ENCODE peak calls at places on chromosomes 6 and 20, in five cellular contexts. N is PC-9, K is heart left ventricle, Z is HFF-Myc, X is osteoblast. B is an unnamed sample.

GRCh38 chr20:17612287-17612974 is 42.6 kb downstream of the DSTN start:
- DNase-seq in N (no peak), K (peak), Z (no peak), X (peak), B (no peak)

GRCh38 chr6:161546632-161547031 is 272.8 kb upstream of the AGPAT4 start:
- DNase-seq in N (no peak), K (no peak), Z (no peak), X (no peak), B (no peak)

GRCh38 chr20:51469578-51470520 is 72.7 kb downstream of the NFATC2 start:
- DNase-seq in N (no peak), K (no peak), Z (no peak), X (no peak), B (no peak)

GRCh38 chr6:90355965-90356364 is 59.3 kb upstream of the BACH2 start:
- DNase-seq in N (no peak), K (no peak), Z (no peak), X (no peak), B (no peak)

GRCh38 chr20:40945754-40946451 is 82.7 kb upstream of the TOP1 start:
- DNase-seq in N (peak), K (no peak), Z (no peak), X (peak), B (no peak)

GRCh38 chr6:122449084-122449483 is 22.5 kb downstream of the SERINC1 start:
- DNase-seq in N (no peak), K (no peak), Z (no peak), X (no peak), B (no peak)

GRCh38 chr6:157380458-157380778 is 572 bp upstream of the ZDHHC14 start:
- DNase-seq in N (no peak), K (no peak), Z (no peak), X (no peak), B (no peak)

GRCh38 chr6:163404825-163405265 is 9.7 kb upstream of the QKI start:
- DNase-seq in N (no peak), K (no peak), Z (no peak), X (peak), B (no peak)

GRCh38 chr6:107320126-107320525 is 139.2 kb downstream of the PDSS2 start:
- DNase-seq in N (no peak), K (no peak), Z (no peak), X (no peak), B (no peak)

GRCh38 chr6:43221046-43221773 is 8.1 kb downstream of the DNPH1 start:
- DNase-seq in N (no peak), K (peak), Z (no peak), X (peak), B (no peak)

GRCh38 chr6:33128318-33128717 is 52.5 kb downstream of the HLA-DPB1 start:
- DNase-seq in N (no peak), K (no peak), Z (no peak), X (no peak), B (no peak)

GRCh38 chr6:34657307-34657978 is 39.1 kb downstream of the ILRUN start:
- DNase-seq in N (peak), K (no peak), Z (no peak), X (peak), B (no peak)

GRCh38 chr6:150266963-150267685 is 101.7 kb upstream of the IYD start:
- DNase-seq in N (no peak), K (no peak), Z (no peak), X (no peak), B (no peak)

GRCh38 chr20:56781108-56781739 is 152.1 kb downstream of the TFAP2C start:
- DNase-seq in N (peak), K (no peak), Z (no peak), X (no peak), B (peak)

GRCh38 chr20:61673152-61673551 is 392.5 kb downstream of the TAF4 start:
- DNase-seq in N (no peak), K (no peak), Z (no peak), X (no peak), B (no peak)

GRCh38 chr6:160464744-160465143 is 116.6 kb downstream of the SLC22A3 start:
- DNase-seq in N (no peak), K (no peak), Z (no peak), X (no peak), B (no peak)

GRCh38 chr6:142568857-142569597 is 267.2 kb downstream of the ADGRG6 start:
- DNase-seq in N (peak), K (no peak), Z (no peak), X (peak), B (no peak)

GRCh38 chr6:133410628-133411027 is 169.5 kb downstream of the EYA4 start:
- DNase-seq in N (no peak), K (no peak), Z (no peak), X (no peak), B (no peak)

GRCh38 chr6:132483779-132484679 is 28.9 kb downstream of the STX7 start:
- DNase-seq in N (peak), K (no peak), Z (peak), X (no peak), B (no peak)

GRCh38 chr6:76876922-76877553 is 586.3 kb downstream of the HTR1B start:
- DNase-seq in N (peak), K (no peak), Z (no peak), X (peak), B (no peak)

GRCh38 chr6:166101819-166102419 is 65.7 kb downstream of the TBXT start:
- DNase-seq in N (no peak), K (no peak), Z (no peak), X (no peak), B (no peak)

GRCh38 chr6:220736-221475 is 71.4 kb upstream of the DUSP22 start:
- DNase-seq in N (no peak), K (no peak), Z (no peak), X (peak), B (no peak)

GRCh38 chr20:61899971-61900370 is 165.7 kb downstream of the TAF4 start:
- DNase-seq in N (no peak), K (peak), Z (no peak), X (no peak), B (no peak)

GRCh38 chr6:150156460-150156859 is 13.6 kb downstream of the PPP1R14C start:
- DNase-seq in N (no peak), K (no peak), Z (no peak), X (no peak), B (no peak)

GRCh38 chr6:154510144-154510905 is at the start of gene CNKSR3:
- DNase-seq in N (peak), K (peak), Z (peak), X (peak), B (peak)

DNA sequence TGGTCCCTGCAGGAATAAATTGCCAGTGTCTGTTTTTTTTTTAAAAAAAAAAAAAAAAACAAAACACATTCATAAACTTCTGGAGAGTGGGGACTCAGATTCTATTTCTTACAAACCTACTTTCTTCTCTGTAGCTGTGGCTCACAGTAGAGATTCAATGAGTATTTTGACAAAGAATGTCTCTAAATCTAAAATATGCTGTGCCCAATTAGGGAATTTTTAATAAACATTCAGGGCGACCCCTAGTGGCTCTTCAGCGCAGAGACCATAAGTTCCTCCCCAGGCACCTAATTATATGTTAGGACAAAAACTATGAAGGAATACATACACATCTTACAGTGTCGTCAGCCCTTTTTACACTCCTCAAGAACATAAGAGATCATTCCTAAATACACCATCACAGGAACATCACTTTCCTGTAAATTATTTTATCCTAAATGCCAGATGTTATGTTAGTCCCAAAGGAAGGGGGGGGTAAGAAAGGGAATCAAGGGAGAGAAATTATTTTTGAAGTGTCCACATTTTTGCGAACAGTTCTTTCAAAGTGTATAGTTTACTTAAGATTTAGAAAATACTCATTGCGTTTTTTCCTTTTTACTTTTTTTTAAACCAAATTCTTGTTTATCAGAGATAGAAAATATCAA is 21.8 kb upstream of the NAA20 start:
- DNase-seq in N (no peak), K (no peak), Z (no peak), X (peak), B (no peak)
- TF ChIP-seq CTCF in N (peak), K (peak), Z (peak), X (peak), B (no peak)

GRCh38 chr6:124661231-124661630 is 301.0 kb upstream of the RNF217 start:
- DNase-seq in N (no peak), K (no peak), Z (no peak), X (no peak), B (no peak)

GRCh38 chr6:124660185-124660584 is 302.1 kb upstream of the RNF217 start:
- DNase-seq in N (no peak), K (no peak), Z (no peak), X (no peak), B (no peak)

GRCh38 chr6:124655856-124656255 is 306.4 kb upstream of the RNF217 start:
- DNase-seq in N (no peak), K (no peak), Z (no peak), X (no peak), B (no peak)

GRCh38 chr6:124659427-124659826 is 302.8 kb upstream of the RNF217 start:
- DNase-seq in N (no peak), K (no peak), Z (no peak), X (no peak), B (no peak)

DNA sequence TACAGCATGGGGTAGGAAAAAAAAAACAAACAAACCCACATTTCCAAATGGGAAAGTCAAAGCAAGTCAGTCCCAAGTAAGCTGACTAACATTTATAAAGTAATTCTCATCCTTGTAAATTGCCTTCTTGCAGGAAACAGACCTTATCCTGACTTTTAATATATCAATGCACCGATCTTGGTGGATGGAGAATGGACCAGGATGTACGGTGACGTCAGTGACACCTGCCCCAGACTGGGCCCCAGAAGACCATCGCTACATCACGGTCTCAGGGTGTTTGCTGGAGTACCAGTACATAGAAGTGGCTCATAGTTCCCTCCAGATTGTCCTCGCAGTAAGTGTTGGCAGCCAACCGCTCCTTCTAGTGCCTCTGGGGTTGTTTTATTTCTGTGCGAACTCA is 304.2 kb upstream of the RNF217 start:
- DNase-seq in N (no peak), K (no peak), Z (no peak), X (no peak), B (no peak)
- TF ChIP-seq CTCF in N (no peak), K (no peak), Z (no peak), X (no peak), B (no peak)

GRCh38 chr20:37243076-37243936 is 18.3 kb downstream of the GHRH start:
- DNase-seq in N (no peak), K (no peak), Z (no peak), X (no peak), B (no peak)
- TF ChIP-seq CTCF in N (no peak), K (no peak), Z (peak), X (peak), B (no peak)

DNA sequence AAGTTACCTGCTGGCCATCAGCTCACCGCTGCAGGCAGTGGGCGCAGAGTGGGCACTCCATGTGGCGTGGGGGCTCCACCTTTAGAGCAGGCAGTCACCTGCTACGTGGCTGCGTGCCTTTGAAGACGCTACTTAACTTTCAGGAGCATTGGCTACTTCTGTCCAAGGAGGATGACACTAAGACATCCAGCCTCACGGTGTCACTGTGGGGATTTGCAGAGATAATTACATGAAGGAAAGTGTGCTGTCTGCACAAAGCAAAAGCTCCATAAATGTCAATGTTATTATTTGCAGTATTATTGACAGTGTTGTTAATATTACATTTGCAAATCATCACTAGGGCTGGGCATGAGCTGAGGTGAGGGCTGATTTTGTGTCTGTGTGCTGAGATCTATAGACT is 166.0 kb upstream of the SYNDIG1 start:
- DNase-seq in N (no peak), K (no peak), Z (no peak), X (peak), B (no peak)
- TF ChIP-seq CTCF in N (no peak), K (peak), Z (no peak), X (peak), B (no peak)

GRCh38 chr6:38279423-38279822 is 360.3 kb downstream of the BTBD9 start:
- DNase-seq in N (no peak), K (no peak), Z (no peak), X (peak), B (no peak)
- TF ChIP-seq CTCF in N (no peak), K (no peak), Z (no peak), X (peak), B (no peak)

DNA sequence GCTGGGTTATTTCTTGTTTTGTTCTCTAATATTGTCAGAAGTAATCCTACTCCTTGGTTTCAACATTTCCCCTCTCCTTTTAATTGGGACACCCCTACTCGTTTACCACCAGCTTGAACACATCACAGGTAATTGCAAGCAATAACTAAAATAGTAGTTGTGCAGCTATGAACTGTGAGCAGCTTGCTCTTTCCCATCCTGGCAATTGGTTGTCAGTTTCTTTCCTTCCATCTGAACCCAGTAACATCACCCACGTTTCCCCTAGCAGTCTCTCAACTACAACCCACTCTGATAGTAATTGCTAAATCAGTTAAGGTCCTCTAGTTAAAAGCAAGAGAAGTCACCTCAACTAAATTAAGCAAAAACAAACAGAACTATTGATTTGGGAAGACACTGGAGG is 47.6 kb upstream of the GNRH2 start:
- DNase-seq in N (no peak), K (no peak), Z (no peak), X (no peak), B (no peak)
- TF ChIP-seq CTCF in N (no peak), K (no peak), Z (no peak), X (no peak), B (no peak)

B was measured in omental fat pad.